ENCODE peak calls at places on chromosomes 7 and 10, in four cellular contexts. U, N, I and C are unnamed samples.
A peak's percentile ranks its signal among the peaks of the same experiment; 100 is the strongest.

GRCh38 chr7:1114505-1114904 is 26.6 kb downstream of the GPER1 start:
- DNase-seq in U (no peak), N (no peak), I (no peak), C (no peak)

GRCh38 chr10:79014796-79015195 is 54.0 kb upstream of the ZMIZ1 start:
- DNase-seq in U (no peak), N (no peak), I (no peak), C (no peak)

GRCh38 chr10:124028700-124029487 is 64.5 kb downstream of the CHST15 start:
- DNase-seq in U (no peak), N (no peak), I (no peak), C (no peak)

GRCh38 chr7:98216941-98217622 is 5.8 kb downstream of the BHLHA15 start:
- DNase-seq in U (no peak), N (no peak), I (no peak), C (no peak)

GRCh38 chr7:134845461-134845860 is 66.0 kb downstream of the CALD1 start:
- DNase-seq in U (no peak), N (no peak), I (no peak), C (no peak)

GRCh38 chr7:13981070-13981469 is 8.4 kb downstream of the ETV1 start:
- DNase-seq in U (peak; percentile 93), N (peak; percentile 43), I (peak; percentile 98), C (peak; percentile 95)

GRCh38 chr10:124225029-124225467 is 131.7 kb upstream of the CHST15 start:
- DNase-seq in U (no peak), N (peak; percentile 11), I (no peak), C (no peak)

GRCh38 chr7:29408841-29409243 is 154.8 kb upstream of the PRR15 start:
- DNase-seq in U (peak; percentile 77), N (peak; percentile 51), I (peak; percentile 70), C (peak; percentile 16)

GRCh38 chr7:105196473-105196872 is 182.5 kb downstream of the KMT2E start:
- DNase-seq in U (no peak), N (no peak), I (no peak), C (no peak)

GRCh38 chr10:21134645-21135395 is 237.7 kb upstream of the NEBL start:
- DNase-seq in U (no peak), N (no peak), I (no peak), C (no peak)

GRCh38 chr7:25885057-25885576 is 266.9 kb upstream of the NFE2L3 start:
- DNase-seq in U (no peak), N (no peak), I (no peak), C (no peak)

GRCh38 chr7:149764481-149765398 is 8.6 kb downstream of the ZNF467 start:
- DNase-seq in U (no peak), N (no peak), I (no peak), C (no peak)

GRCh38 chr10:14658331-14659122 is 116.2 kb downstream of the FAM107B start:
- DNase-seq in U (peak; percentile 73), N (no peak), I (peak; percentile 70), C (peak; percentile 80)

GRCh38 chr10:27998178-27998953 is 513 bp downstream of the ODAD2 start:
- DNase-seq in U (peak; percentile 19), N (no peak), I (no peak), C (no peak)

GRCh38 chr10:78980815-78981214 is 88.0 kb upstream of the ZMIZ1 start:
- DNase-seq in U (no peak), N (no peak), I (no peak), C (no peak)

GRCh38 chr10:27482984-27483956 is 20.8 kb upstream of the RAB18 start:
- DNase-seq in U (peak; percentile 1), N (no peak), I (no peak), C (no peak)

GRCh38 chr7:67621704-67622103 is 625.1 kb downstream of the TYW1 start:
- DNase-seq in U (no peak), N (no peak), I (no peak), C (no peak)
- H3K4me3 ChIP-seq in U (no peak overlapping the region), N (no peak overlapping the region), I (no peak overlapping the region), C (no peak overlapping the region)

GRCh38 chr10:48235501-48235900 is 39.0 kb downstream of the FRMPD2 start:
- DNase-seq in U (no peak), N (no peak), I (no peak), C (no peak)
- TF ChIP-seq CTCF in U (no peak), N (no peak), I (no peak), C (no peak)

GRCh38 chr10:101061814-101062230 is at the start of gene KAZALD1:
- DNase-seq in U (no peak), N (no peak), I (no peak), C (no peak)
- H3K4me3 ChIP-seq in U (peak within 1 kb of the TSS; percentile 97), N (peak within 1 kb of the TSS; percentile 67), I (peak within 1 kb of the TSS; percentile 86), C (peak within 1 kb of the TSS; percentile 98)

GRCh38 chr7:2403718-2404648 is 572 bp downstream of the CHST12 start:
- DNase-seq in U (peak; percentile 9), N (peak; percentile 44), I (no peak), C (no peak)
- TF ChIP-seq CTCF in U (peak; percentile 49), N (no peak), I (peak; percentile 48), C (peak; percentile 12)

DNA sequence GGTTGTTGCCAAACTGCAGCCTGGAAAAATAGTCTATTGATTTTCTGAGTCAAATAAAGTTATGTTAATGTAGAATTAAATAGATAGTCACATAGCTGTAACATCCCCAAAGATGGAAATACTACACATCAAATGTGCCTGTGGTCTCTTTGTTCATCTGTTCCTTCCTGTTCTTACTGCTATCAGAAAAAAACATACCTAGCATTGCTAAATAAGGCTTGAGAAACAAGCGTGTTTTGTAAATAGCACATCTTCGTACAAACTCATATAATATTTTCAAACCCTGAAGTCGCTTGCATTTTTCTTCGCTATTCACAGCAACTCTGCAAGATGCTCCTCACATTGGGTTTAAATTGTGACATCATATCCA is 116.1 kb downstream of the KLF6 start:
- DNase-seq in U (no peak), N (no peak), I (no peak), C (no peak)
- H3K4me3 ChIP-seq in U (no peak overlapping the region), N (no peak overlapping the region), I (no peak overlapping the region), C (no peak overlapping the region)

DNA sequence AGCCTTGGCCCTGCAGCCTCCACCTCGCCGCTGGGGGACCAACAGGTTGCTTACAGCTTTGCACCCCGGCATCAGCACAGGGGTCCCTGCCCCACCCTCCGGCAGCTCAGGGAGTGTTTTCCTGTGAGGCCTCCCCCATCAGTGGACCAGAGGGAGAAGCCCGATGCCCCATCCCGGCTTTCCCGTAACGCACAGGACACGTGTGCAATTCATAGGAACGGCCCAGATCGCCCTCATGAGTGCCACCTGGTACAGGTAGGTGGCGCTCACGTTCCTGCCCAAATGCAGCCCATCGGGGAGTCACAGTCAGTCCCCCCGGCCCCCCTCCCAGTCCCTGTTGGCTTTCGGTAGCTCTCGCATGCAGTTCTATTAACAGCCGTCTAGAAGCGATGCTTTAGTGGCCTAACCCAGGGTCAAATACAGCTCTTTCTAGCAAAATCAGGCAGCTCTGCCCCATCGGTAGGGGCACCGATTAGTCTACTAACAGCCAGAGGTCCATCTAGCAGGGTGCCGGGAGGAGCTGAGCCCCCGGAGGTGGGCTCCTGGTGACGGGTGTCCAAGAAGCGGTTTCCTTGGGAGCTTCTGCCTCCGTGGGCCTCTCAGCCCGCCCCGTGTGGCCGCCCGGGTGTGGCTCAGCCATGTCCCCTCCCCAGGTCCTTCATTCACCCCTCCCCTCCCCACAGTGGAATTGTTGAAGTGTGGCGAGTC is 48.4 kb upstream of the GTF2IRD1 start:
- DNase-seq in U (peak; percentile 12), N (no peak), I (no peak), C (no peak)
- TF ChIP-seq CTCF in U (peak; percentile 63), N (no peak), I (peak; percentile 44), C (peak; percentile 69)

GRCh38 chr10:29412452-29413004 is 123.7 kb downstream of the LYZL1 start:
- DNase-seq in U (no peak), N (no peak), I (no peak), C (no peak)

GRCh38 chr10:29407280-29407858 is 118.5 kb downstream of the LYZL1 start:
- DNase-seq in U (no peak), N (no peak), I (no peak), C (no peak)

GRCh38 chr10:29409241-29410051 is 120.6 kb downstream of the LYZL1 start:
- DNase-seq in U (peak; percentile 57), N (peak; percentile 79), I (no peak), C (no peak)

GRCh38 chr10:29411666-29412335 is 122.9 kb downstream of the LYZL1 start:
- DNase-seq in U (no peak), N (no peak), I (no peak), C (no peak)

GRCh38 chr10:29408847-29409240 is 120.0 kb downstream of the LYZL1 start:
- DNase-seq in U (no peak), N (no peak), I (no peak), C (no peak)
- H3K4me3 ChIP-seq in U (peak overlapping the region; percentile 92), N (peak overlapping the region; percentile 80), I (peak overlapping the region; percentile 72), C (peak overlapping the region; percentile 84)

GRCh38 chr10:95474228-95475002 is 86.8 kb downstream of the SORBS1 start:
- DNase-seq in U (no peak), N (no peak), I (no peak), C (no peak)
- TF ChIP-seq CTCF in U (no peak), N (no peak), I (no peak), C (no peak)

GRCh38 chr10:100744980-100745881 is at the start of gene PAX2:
- DNase-seq in U (no peak), N (no peak), I (no peak), C (no peak)

GRCh38 chr10:100745882-100746412 is 565 bp downstream of the PAX2 start:
- DNase-seq in U (no peak), N (no peak), I (no peak), C (no peak)

GRCh38 chr10:100742936-100743335 is 2.4 kb upstream of the PAX2 start:
- DNase-seq in U (no peak), N (no peak), I (no peak), C (no peak)

GRCh38 chr10:100743626-100744135 is 1.7 kb upstream of the PAX2 start:
- DNase-seq in U (no peak), N (peak; percentile 52), I (no peak), C (peak; percentile 3)

GRCh38 chr10:100744136-100744979 is 1.0 kb upstream of the PAX2 start:
- DNase-seq in U (no peak), N (no peak), I (no peak), C (no peak)
- H3K4me3 ChIP-seq in U (no peak overlapping the region), N (peak overlapping the region; percentile 35), I (no peak overlapping the region), C (no peak overlapping the region)

GRCh38 chr10:22553452-22553995 is 160.9 kb downstream of the PIP4K2A start:
- DNase-seq in U (no peak), N (no peak), I (no peak), C (peak; percentile 16)
- TF ChIP-seq CTCF in U (no peak), N (no peak), I (no peak), C (no peak)